ENCODE peak calls at places on chromosomes 16 and 17, in four cellular contexts. One of them, this sample, is unnamed. For H3K27me3, the result is how much of the 10 kb centered on the place peaks cover.

GRCh38 chr16:72860726-72861562 is 187.0 kb downstream of the ZFHX3 start:
- DNase-seq in hepatocyte: no peak
- DNase-seq in left ventricle myocardium inferior: no peak
- DNase-seq in CD4-positive, alpha-beta T cell: no peak
- DNase-seq in this sample: no peak

GRCh38 chr17:16215965-16216316 is 607 bp upstream of the NCOR1 start:
- DNase-seq in hepatocyte: no peak
- DNase-seq in left ventricle myocardium inferior: no peak
- DNase-seq in CD4-positive, alpha-beta T cell: peak
- DNase-seq in this sample: peak

GRCh38 chr17:35119370-35120185 is at the start of gene RAD51D:
- DNase-seq in hepatocyte: peak
- DNase-seq in left ventricle myocardium inferior: peak
- DNase-seq in CD4-positive, alpha-beta T cell: peak
- DNase-seq in this sample: peak

GRCh38 chr16:31513126-31513525 is 4.9 kb upstream of the RUSF1 start:
- DNase-seq in hepatocyte: no peak
- DNase-seq in left ventricle myocardium inferior: no peak
- DNase-seq in CD4-positive, alpha-beta T cell: no peak
- DNase-seq in this sample: no peak

GRCh38 chr16:79970551-79971236 is 370.2 kb upstream of the MAF start:
- DNase-seq in hepatocyte: peak
- DNase-seq in left ventricle myocardium inferior: peak
- DNase-seq in CD4-positive, alpha-beta T cell: no peak
- DNase-seq in this sample: no peak

GRCh38 chr16:11328172-11329079 is 16.8 kb upstream of the RMI2 start:
- DNase-seq in hepatocyte: peak
- DNase-seq in left ventricle myocardium inferior: peak
- DNase-seq in CD4-positive, alpha-beta T cell: no peak
- DNase-seq in this sample: peak

GRCh38 chr17:20010099-20010863 is 1.1 kb downstream of the SPECC1 start:
- DNase-seq in hepatocyte: peak
- DNase-seq in left ventricle myocardium inferior: peak
- DNase-seq in CD4-positive, alpha-beta T cell: no peak
- DNase-seq in this sample: no peak

GRCh38 chr17:29178750-29179231 is 1.4 kb downstream of the MYO18A start:
- DNase-seq in hepatocyte: peak
- DNase-seq in left ventricle myocardium inferior: no peak
- DNase-seq in CD4-positive, alpha-beta T cell: no peak
- DNase-seq in this sample: no peak

GRCh38 chr17:15966183-15966878 is 21.4 kb downstream of the ADORA2B start:
- DNase-seq in hepatocyte: peak
- DNase-seq in left ventricle myocardium inferior: no peak
- DNase-seq in CD4-positive, alpha-beta T cell: no peak
- DNase-seq in this sample: no peak

GRCh38 chr16:58451945-58452401 is 48.0 kb upstream of the NDRG4 start:
- DNase-seq in hepatocyte: peak
- DNase-seq in left ventricle myocardium inferior: no peak
- DNase-seq in CD4-positive, alpha-beta T cell: no peak
- DNase-seq in this sample: no peak

GRCh38 chr16:21247376-21247775 is 13.9 kb downstream of the ANKS4B start:
- DNase-seq in hepatocyte: no peak
- DNase-seq in left ventricle myocardium inferior: no peak
- DNase-seq in CD4-positive, alpha-beta T cell: no peak
- DNase-seq in this sample: no peak

GRCh38 chr17:35621768-35622167 is 34.6 kb downstream of the AP2B1 start:
- DNase-seq in hepatocyte: no peak
- DNase-seq in left ventricle myocardium inferior: no peak
- DNase-seq in CD4-positive, alpha-beta T cell: no peak
- DNase-seq in this sample: no peak

GRCh38 chr16:8855051-8855786 is 13.6 kb downstream of the CARHSP1 start:
- DNase-seq in hepatocyte: no peak
- DNase-seq in left ventricle myocardium inferior: no peak
- DNase-seq in CD4-positive, alpha-beta T cell: no peak
- DNase-seq in this sample: no peak

GRCh38 chr17:59856859-59857794 is 35.6 kb downstream of the TUBD1 start:
- DNase-seq in hepatocyte: no peak
- DNase-seq in left ventricle myocardium inferior: no peak
- DNase-seq in CD4-positive, alpha-beta T cell: no peak
- DNase-seq in this sample: no peak

GRCh38 chr17:45747907-45748306 is 36.2 kb upstream of the CRHR1 start:
- DNase-seq in hepatocyte: no peak
- DNase-seq in left ventricle myocardium inferior: no peak
- DNase-seq in CD4-positive, alpha-beta T cell: no peak
- DNase-seq in this sample: no peak

GRCh38 chr17:45751466-45751865 is 32.7 kb upstream of the CRHR1 start:
- DNase-seq in hepatocyte: no peak
- DNase-seq in left ventricle myocardium inferior: no peak
- DNase-seq in CD4-positive, alpha-beta T cell: no peak
- DNase-seq in this sample: no peak

GRCh38 chr17:45750779-45751440 is 33.2 kb upstream of the CRHR1 start:
- DNase-seq in hepatocyte: no peak
- DNase-seq in left ventricle myocardium inferior: no peak
- DNase-seq in CD4-positive, alpha-beta T cell: no peak
- DNase-seq in this sample: no peak

GRCh38 chr17:45748911-45749310 is 35.2 kb upstream of the CRHR1 start:
- DNase-seq in hepatocyte: no peak
- DNase-seq in left ventricle myocardium inferior: no peak
- DNase-seq in CD4-positive, alpha-beta T cell: no peak
- DNase-seq in this sample: no peak

GRCh38 chr17:45749831-45750335 is 34.2 kb upstream of the CRHR1 start:
- DNase-seq in hepatocyte: no peak
- DNase-seq in left ventricle myocardium inferior: no peak
- DNase-seq in CD4-positive, alpha-beta T cell: no peak
- DNase-seq in this sample: no peak
- H3K27me3 ChIP-seq in hepatocyte: under half
- H3K27me3 ChIP-seq in left ventricle myocardium inferior: half or more
- H3K27me3 ChIP-seq in CD4-positive, alpha-beta T cell: under half
- H3K27me3 ChIP-seq in this sample: under half

GRCh38 chr16:85057212-85057889 is 29.8 kb downstream of the KIAA0513 start:
- DNase-seq in hepatocyte: peak
- DNase-seq in left ventricle myocardium inferior: no peak
- DNase-seq in CD4-positive, alpha-beta T cell: no peak
- DNase-seq in this sample: no peak
- TF ChIP-seq CTCF in hepatocyte: peak
- TF ChIP-seq CTCF in left ventricle myocardium inferior: peak
- TF ChIP-seq CTCF in CD4-positive, alpha-beta T cell: no peak
- TF ChIP-seq CTCF in this sample: no peak

GRCh38 chr17:21020622-21021021 is 22.2 kb downstream of the USP22 start:
- DNase-seq in hepatocyte: no peak
- DNase-seq in left ventricle myocardium inferior: no peak
- DNase-seq in CD4-positive, alpha-beta T cell: no peak
- DNase-seq in this sample: no peak
- H3K27me3 ChIP-seq in hepatocyte: under half
- H3K27me3 ChIP-seq in left ventricle myocardium inferior: under half
- H3K27me3 ChIP-seq in CD4-positive, alpha-beta T cell: under half
- H3K27me3 ChIP-seq in this sample: under half

GRCh38 chr17:77083547-77083946 is 57.2 kb upstream of the SEC14L1 start:
- DNase-seq in hepatocyte: no peak
- DNase-seq in left ventricle myocardium inferior: no peak
- DNase-seq in CD4-positive, alpha-beta T cell: no peak
- DNase-seq in this sample: no peak
- TF ChIP-seq CTCF in hepatocyte: no peak
- TF ChIP-seq CTCF in left ventricle myocardium inferior: no peak
- TF ChIP-seq CTCF in CD4-positive, alpha-beta T cell: no peak
- TF ChIP-seq CTCF in this sample: no peak

DNA sequence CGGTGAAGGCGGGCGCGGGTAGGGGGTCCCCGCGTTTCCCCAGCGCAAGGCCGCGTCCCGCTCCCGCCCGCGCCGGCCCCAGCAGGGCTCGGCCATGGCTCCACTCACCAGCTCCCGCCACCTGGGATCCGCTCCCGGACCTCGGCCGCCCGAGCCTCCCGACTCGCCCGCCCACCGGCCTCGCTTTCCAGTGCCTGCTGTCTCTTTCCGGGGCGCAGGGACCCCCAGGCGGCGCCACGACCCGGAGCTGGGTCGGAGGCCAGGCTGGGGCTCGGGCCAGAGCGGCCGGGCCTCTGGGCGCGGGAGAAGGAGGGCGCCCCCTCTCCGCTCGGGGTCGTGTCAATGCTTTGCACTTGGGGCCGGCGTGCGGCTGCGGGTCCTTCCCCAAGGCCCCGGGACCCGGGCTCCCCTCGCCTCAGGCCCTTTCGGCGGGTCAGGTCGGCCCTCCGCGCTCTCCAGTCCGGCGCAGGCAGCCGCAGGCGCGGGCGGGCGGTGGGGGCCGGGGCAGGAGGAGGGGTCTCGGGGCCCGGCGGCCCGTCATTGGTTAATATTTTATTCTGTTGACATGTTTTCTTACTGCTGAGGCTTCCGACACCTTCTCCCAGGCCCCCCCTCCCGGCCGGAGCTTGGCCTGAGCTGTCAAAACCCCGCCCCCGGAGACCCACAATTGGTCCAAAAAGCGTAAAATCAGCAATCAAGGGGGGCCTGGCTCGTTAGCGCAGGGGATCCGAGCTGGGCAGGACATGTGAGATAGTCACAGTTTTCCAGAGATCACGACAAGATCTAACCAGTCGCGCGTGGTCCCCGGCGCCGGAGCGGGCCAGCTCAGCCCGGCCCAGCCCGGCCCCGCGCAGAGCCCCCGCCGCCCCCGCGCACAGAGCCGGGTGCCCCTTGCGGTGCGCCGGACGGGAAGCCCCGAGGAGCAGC is at the start of gene TBX2:
- DNase-seq in hepatocyte: peak
- DNase-seq in left ventricle myocardium inferior: peak
- DNase-seq in CD4-positive, alpha-beta T cell: no peak
- DNase-seq in this sample: no peak
- H3K27me3 ChIP-seq in hepatocyte: half or more
- H3K27me3 ChIP-seq in left ventricle myocardium inferior: half or more
- H3K27me3 ChIP-seq in CD4-positive, alpha-beta T cell: half or more
- H3K27me3 ChIP-seq in this sample: under half

GRCh38 chr17:491086-492014 is 138.7 kb upstream of the RPH3AL start:
- DNase-seq in hepatocyte: peak
- DNase-seq in left ventricle myocardium inferior: peak
- DNase-seq in CD4-positive, alpha-beta T cell: peak
- DNase-seq in this sample: no peak
- TF ChIP-seq CTCF in hepatocyte: no peak
- TF ChIP-seq CTCF in left ventricle myocardium inferior: peak
- TF ChIP-seq CTCF in CD4-positive, alpha-beta T cell: no peak
- TF ChIP-seq CTCF in this sample: no peak

GRCh38 chr17:49223168-49223516 is 7.4 kb downstream of the PHOSPHO1 start:
- DNase-seq in hepatocyte: no peak
- DNase-seq in left ventricle myocardium inferior: no peak
- DNase-seq in CD4-positive, alpha-beta T cell: no peak
- DNase-seq in this sample: no peak
- H3K27me3 ChIP-seq in hepatocyte: half or more
- H3K27me3 ChIP-seq in left ventricle myocardium inferior: half or more
- H3K27me3 ChIP-seq in CD4-positive, alpha-beta T cell: under half
- H3K27me3 ChIP-seq in this sample: under half